ENCODE peak calls at places on chromosomes 3 and 15, in eight cellular contexts. One of them, this sample, is unnamed.

GRCh38 chr3:60552581-60552980 is 698.7 kb downstream of the FHIT start:
- DNase-seq in anterior cingulate cortex: no peak
- DNase-seq in A172: no peak
- DNase-seq in AG04449: no peak
- DNase-seq in cardiac fibroblast: no peak
- DNase-seq in GM12865: no peak
- DNase-seq in GM13977: no peak
- DNase-seq in H9: no peak
- DNase-seq in this sample: peak

GRCh38 chr15:76964157-76964556 is 30.8 kb upstream of the PSTPIP1 start:
- DNase-seq in anterior cingulate cortex: no peak
- DNase-seq in A172: no peak
- DNase-seq in AG04449: no peak
- DNase-seq in cardiac fibroblast: peak
- DNase-seq in GM12865: no peak
- DNase-seq in GM13977: no peak
- DNase-seq in H9: no peak
- DNase-seq in this sample: no peak

GRCh38 chr15:33278816-33279612 is 31.8 kb upstream of the RYR3 start:
- DNase-seq in anterior cingulate cortex: no peak
- DNase-seq in A172: peak
- DNase-seq in AG04449: peak
- DNase-seq in cardiac fibroblast: peak
- DNase-seq in GM12865: no peak
- DNase-seq in GM13977: no peak
- DNase-seq in H9: peak
- DNase-seq in this sample: peak

GRCh38 chr3:10599017-10599416 is 93.6 kb upstream of the ATP2B2 start:
- DNase-seq in anterior cingulate cortex: no peak
- DNase-seq in A172: no peak
- DNase-seq in AG04449: no peak
- DNase-seq in cardiac fibroblast: no peak
- DNase-seq in GM12865: no peak
- DNase-seq in GM13977: no peak
- DNase-seq in H9: no peak
- DNase-seq in this sample: no peak

GRCh38 chr3:27166888-27167287 is 202.3 kb downstream of the NEK10 start:
- DNase-seq in anterior cingulate cortex: peak
- DNase-seq in A172: peak
- DNase-seq in AG04449: peak
- DNase-seq in cardiac fibroblast: peak
- DNase-seq in GM12865: no peak
- DNase-seq in GM13977: no peak
- DNase-seq in H9: no peak
- DNase-seq in this sample: peak

GRCh38 chr3:149958171-149958796 is 12.4 kb downstream of the PFN2 start:
- DNase-seq in anterior cingulate cortex: no peak
- DNase-seq in A172: no peak
- DNase-seq in AG04449: no peak
- DNase-seq in cardiac fibroblast: peak
- DNase-seq in GM12865: peak
- DNase-seq in GM13977: no peak
- DNase-seq in H9: no peak
- DNase-seq in this sample: no peak

GRCh38 chr15:60397772-60398445 is at the start of gene ANXA2:
- DNase-seq in anterior cingulate cortex: no peak
- DNase-seq in A172: peak
- DNase-seq in AG04449: no peak
- DNase-seq in cardiac fibroblast: peak
- DNase-seq in GM12865: peak
- DNase-seq in GM13977: peak
- DNase-seq in H9: peak
- DNase-seq in this sample: peak

GRCh38 chr15:99631256-99631655 is 65.5 kb downstream of the MEF2A start:
- DNase-seq in anterior cingulate cortex: no peak
- DNase-seq in A172: no peak
- DNase-seq in AG04449: no peak
- DNase-seq in cardiac fibroblast: peak
- DNase-seq in GM12865: peak
- DNase-seq in GM13977: peak
- DNase-seq in H9: no peak
- DNase-seq in this sample: no peak

GRCh38 chr3:138186216-138186615 is 885 bp upstream of the ARMC8 start:
- DNase-seq in anterior cingulate cortex: no peak
- DNase-seq in A172: no peak
- DNase-seq in AG04449: no peak
- DNase-seq in cardiac fibroblast: peak
- DNase-seq in GM12865: no peak
- DNase-seq in GM13977: no peak
- DNase-seq in H9: no peak
- DNase-seq in this sample: no peak

GRCh38 chr3:196320110-196320509 is 2.1 kb upstream of the DYNLT2B start:
- DNase-seq in anterior cingulate cortex: no peak
- DNase-seq in A172: no peak
- DNase-seq in AG04449: no peak
- DNase-seq in cardiac fibroblast: no peak
- DNase-seq in GM12865: no peak
- DNase-seq in GM13977: no peak
- DNase-seq in H9: no peak
- DNase-seq in this sample: no peak

GRCh38 chr3:177452487-177452886 is 255.2 kb upstream of the TBL1XR1 start:
- DNase-seq in anterior cingulate cortex: no peak
- DNase-seq in A172: peak
- DNase-seq in AG04449: no peak
- DNase-seq in cardiac fibroblast: peak
- DNase-seq in GM12865: no peak
- DNase-seq in GM13977: no peak
- DNase-seq in H9: no peak
- DNase-seq in this sample: peak

GRCh38 chr3:41117398-41117870 is 81.9 kb upstream of the CTNNB1 start:
- DNase-seq in anterior cingulate cortex: peak
- DNase-seq in A172: peak
- DNase-seq in AG04449: peak
- DNase-seq in cardiac fibroblast: peak
- DNase-seq in GM12865: peak
- DNase-seq in GM13977: peak
- DNase-seq in H9: no peak
- DNase-seq in this sample: peak

GRCh38 chr15:90588427-90588826 is 58.7 kb downstream of the CRTC3 start:
- DNase-seq in anterior cingulate cortex: no peak
- DNase-seq in A172: peak
- DNase-seq in AG04449: no peak
- DNase-seq in cardiac fibroblast: peak
- DNase-seq in GM12865: peak
- DNase-seq in GM13977: no peak
- DNase-seq in H9: no peak
- DNase-seq in this sample: no peak

GRCh38 chr3:32442766-32443165 is 51.1 kb downstream of the CMTM7 start:
- DNase-seq in anterior cingulate cortex: no peak
- DNase-seq in A172: no peak
- DNase-seq in AG04449: no peak
- DNase-seq in cardiac fibroblast: peak
- DNase-seq in GM12865: no peak
- DNase-seq in GM13977: no peak
- DNase-seq in H9: no peak
- DNase-seq in this sample: peak

GRCh38 chr15:34217587-34218225 is 7.1 kb upstream of the EMC4 start:
- DNase-seq in anterior cingulate cortex: no peak
- DNase-seq in A172: peak
- DNase-seq in AG04449: no peak
- DNase-seq in cardiac fibroblast: peak
- DNase-seq in GM12865: no peak
- DNase-seq in GM13977: no peak
- DNase-seq in H9: no peak
- DNase-seq in this sample: peak

GRCh38 chr3:47950453-47950852 is 65.8 kb downstream of the MAP4 start:
- DNase-seq in anterior cingulate cortex: no peak
- DNase-seq in A172: no peak
- DNase-seq in AG04449: no peak
- DNase-seq in cardiac fibroblast: no peak
- DNase-seq in GM12865: no peak
- DNase-seq in GM13977: peak
- DNase-seq in H9: no peak
- DNase-seq in this sample: no peak

GRCh38 chr3:108292905-108293328 is 3.4 kb upstream of the HHLA2 start:
- DNase-seq in anterior cingulate cortex: no peak
- DNase-seq in A172: no peak
- DNase-seq in AG04449: no peak
- DNase-seq in cardiac fibroblast: no peak
- DNase-seq in GM12865: peak
- DNase-seq in GM13977: peak
- DNase-seq in H9: no peak
- DNase-seq in this sample: no peak

GRCh38 chr3:57331078-57331477 is 38.6 kb upstream of the ASB14 start:
- DNase-seq in anterior cingulate cortex: no peak
- DNase-seq in A172: no peak
- DNase-seq in AG04449: no peak
- DNase-seq in cardiac fibroblast: no peak
- DNase-seq in GM12865: no peak
- DNase-seq in GM13977: no peak
- DNase-seq in H9: no peak
- DNase-seq in this sample: no peak

GRCh38 chr15:36612063-36612788 is 32.8 kb downstream of the CDIN1 start:
- DNase-seq in anterior cingulate cortex: no peak
- DNase-seq in A172: peak
- DNase-seq in AG04449: peak
- DNase-seq in cardiac fibroblast: peak
- DNase-seq in GM12865: no peak
- DNase-seq in GM13977: no peak
- DNase-seq in H9: no peak
- DNase-seq in this sample: peak

GRCh38 chr3:66450389-66451022 is 50.3 kb downstream of the LRIG1 start:
- DNase-seq in anterior cingulate cortex: no peak
- DNase-seq in A172: peak
- DNase-seq in AG04449: no peak
- DNase-seq in cardiac fibroblast: peak
- DNase-seq in GM12865: no peak
- DNase-seq in GM13977: no peak
- DNase-seq in H9: no peak
- DNase-seq in this sample: peak

GRCh38 chr15:66459818-66460615 is 37.5 kb downstream of the SNAPC5 start:
- DNase-seq in anterior cingulate cortex: no peak
- DNase-seq in A172: peak
- DNase-seq in AG04449: no peak
- DNase-seq in cardiac fibroblast: peak
- DNase-seq in GM12865: no peak
- DNase-seq in GM13977: no peak
- DNase-seq in H9: no peak
- DNase-seq in this sample: peak

GRCh38 chr15:45117327-45118130 is 3.4 kb downstream of the DUOXA2 start:
- DNase-seq in anterior cingulate cortex: no peak
- DNase-seq in A172: no peak
- DNase-seq in AG04449: no peak
- DNase-seq in cardiac fibroblast: no peak
- DNase-seq in GM12865: no peak
- DNase-seq in GM13977: no peak
- DNase-seq in H9: no peak
- DNase-seq in this sample: no peak

GRCh38 chr3:26623409-26624208 is 1.0 kb downstream of the LRRC3B start:
- DNase-seq in anterior cingulate cortex: peak
- DNase-seq in A172: no peak
- DNase-seq in AG04449: no peak
- DNase-seq in cardiac fibroblast: no peak
- DNase-seq in GM12865: no peak
- DNase-seq in GM13977: peak
- DNase-seq in H9: no peak
- DNase-seq in this sample: no peak

GRCh38 chr3:119600732-119601131 is 3.0 kb downstream of the PLA1A start:
- DNase-seq in anterior cingulate cortex: no peak
- DNase-seq in A172: no peak
- DNase-seq in AG04449: no peak
- DNase-seq in cardiac fibroblast: no peak
- DNase-seq in GM12865: peak
- DNase-seq in GM13977: peak
- DNase-seq in H9: peak
- DNase-seq in this sample: no peak

GRCh38 chr3:152205097-152205593 is 63.6 kb upstream of the MBNL1 start:
- DNase-seq in anterior cingulate cortex: no peak
- DNase-seq in A172: no peak
- DNase-seq in AG04449: no peak
- DNase-seq in cardiac fibroblast: no peak
- DNase-seq in GM12865: peak
- DNase-seq in GM13977: no peak
- DNase-seq in H9: no peak
- DNase-seq in this sample: no peak

GRCh38 chr15:90035095-90035834 is 34.1 kb downstream of the ZNF710 start:
- DNase-seq in anterior cingulate cortex: no peak
- DNase-seq in A172: peak
- DNase-seq in AG04449: no peak
- DNase-seq in cardiac fibroblast: peak
- DNase-seq in GM12865: no peak
- DNase-seq in GM13977: no peak
- DNase-seq in H9: no peak
- DNase-seq in this sample: peak

GRCh38 chr3:161555367-161555766 is 58.8 kb downstream of the OTOL1 start:
- DNase-seq in anterior cingulate cortex: no peak
- DNase-seq in A172: no peak
- DNase-seq in AG04449: no peak
- DNase-seq in cardiac fibroblast: no peak
- DNase-seq in GM12865: no peak
- DNase-seq in GM13977: no peak
- DNase-seq in H9: no peak
- DNase-seq in this sample: no peak